ENCODE peak calls at places on chromosomes 12 and 14, in nine cellular contexts. N is neural progenitor cell; I is naive thymus-derived CD4-positive, alpha-beta T cell; V is fibroblast of lung; Y is heart right ventricle; M is endodermal cell; H is CD8-positive, alpha-beta T cell; G is PC-9; T is Peyer's patch. B is an unnamed sample.

GRCh38 chr12:48199784-48200198 is 3.3 kb downstream of the OR10AD1 start:
- DNase-seq in M (peak; percentile 85), N (no peak), V (no peak), G (peak; percentile 50), I (peak; percentile 54), T (no peak), Y (no peak), H (no peak), B (no peak)

GRCh38 chr12:40566246-40566645 is 126.0 kb upstream of the CNTN1 start:
- DNase-seq in V (no peak), Y (no peak), G (no peak), N (no peak), H (no peak), I (no peak), T (no peak), M (no peak), B (no peak)

GRCh38 chr14:106174206-106174605 is 647.8 kb downstream of the TMEM121 start:
- DNase-seq in I (peak; percentile 83), Y (no peak), H (peak; percentile 46), V (no peak), G (no peak), T (no peak), M (no peak), N (no peak), B (no peak)

GRCh38 chr12:88960213-88960878 is 380.1 kb upstream of the KITLG start:
- DNase-seq in Y (no peak), G (no peak), M (no peak), H (no peak), T (no peak), I (no peak), N (no peak), V (peak; percentile 75), B (no peak)

GRCh38 chr14:46384611-46385010 is 267.0 kb downstream of the RPL10L start:
- DNase-seq in I (no peak), V (no peak), M (no peak), H (no peak), N (no peak), Y (no peak), G (no peak), T (no peak), B (no peak)

GRCh38 chr12:4435537-4435936 is 10.1 kb downstream of the FGF6 start:
- DNase-seq in V (no peak), G (no peak), I (no peak), Y (no peak), H (no peak), N (no peak), M (peak; percentile 25), T (no peak), B (no peak)

GRCh38 chr14:100375273-100375962 is 52.3 kb downstream of the SLC25A47 start:
- DNase-seq in T (peak; percentile 61), V (peak; percentile 97), G (peak; percentile 57), H (no peak), I (peak; percentile 3), N (no peak), Y (peak; percentile 69), M (peak; percentile 88), B (peak; percentile 88)

GRCh38 chr14:92532490-92533163 is 19.0 kb downstream of the RIN3 start:
- DNase-seq in H (no peak), V (no peak), N (no peak), Y (no peak), G (no peak), M (no peak), T (no peak), I (no peak), B (no peak)

GRCh38 chr14:91867316-91867988 is at the start of gene TC2N:
- DNase-seq in M (no peak), I (peak; percentile 73), N (no peak), Y (no peak), V (no peak), T (no peak), H (no peak), G (no peak), B (no peak)

GRCh38 chr12:112947314-112947713 is 9.0 kb downstream of the OAS3 start:
- DNase-seq in G (no peak), H (no peak), I (no peak), V (no peak), T (no peak), Y (no peak), M (no peak), N (no peak), B (no peak)

GRCh38 chr12:52300796-52301691 is 9.7 kb upstream of the KRT81 start:
- DNase-seq in Y (no peak), I (no peak), V (peak; percentile 24), T (peak; percentile 29), G (no peak), H (no peak), N (no peak), M (peak; percentile 84), B (peak; percentile 33)

GRCh38 chr12:102964872-102965271 is 7.4 kb downstream of the ASCL1 start:
- DNase-seq in I (peak; percentile 27), Y (no peak), H (no peak), M (peak; percentile 89), T (peak; percentile 57), G (no peak), V (no peak), N (peak; percentile 80), B (no peak)

GRCh38 chr12:51686727-51687126 is 95.7 kb downstream of the SCN8A start:
- DNase-seq in I (no peak), T (no peak), N (no peak), Y (no peak), H (no peak), V (peak; percentile 56), M (no peak), G (no peak), B (no peak)

GRCh38 chr14:74364271-74364880 is 16.1 kb downstream of the VRTN start:
- DNase-seq in T (no peak), M (peak; percentile 53), Y (no peak), G (no peak), N (no peak), I (no peak), V (no peak), H (no peak), B (no peak)

GRCh38 chr14:70140614-70141013 is 48.1 kb downstream of the SLC8A3 start:
- DNase-seq in Y (no peak), G (no peak), V (no peak), N (no peak), M (no peak), H (no peak), I (no peak), T (no peak), B (no peak)

GRCh38 chr12:28941248-28941647 is 207.8 kb upstream of the FAR2 start:
- DNase-seq in V (peak; percentile 57), M (no peak), T (no peak), Y (no peak), N (no peak), H (no peak), G (no peak), I (no peak), B (no peak)

GRCh38 chr12:6328045-6328779 is 13.7 kb downstream of the TNFRSF1A start:
- DNase-seq in T (no peak), H (no peak), V (no peak), G (no peak), N (no peak), M (peak; percentile 51), Y (no peak), I (no peak), B (no peak)
- H3K4me1 ChIP-seq in T (peaks cover 7% of the 10 kb centered on the region), H (peaks cover 51% of the 10 kb centered on the region), V (peaks cover 42% of the 10 kb centered on the region), G (peaks cover 34% of the 10 kb centered on the region), N (peaks cover 19% of the 10 kb centered on the region), M (peaks cover 5% of the 10 kb centered on the region), Y (peaks cover 59% of the 10 kb centered on the region), I (peaks cover 32% of the 10 kb centered on the region), B (no peaks in the 10 kb centered on the region)

DNA sequence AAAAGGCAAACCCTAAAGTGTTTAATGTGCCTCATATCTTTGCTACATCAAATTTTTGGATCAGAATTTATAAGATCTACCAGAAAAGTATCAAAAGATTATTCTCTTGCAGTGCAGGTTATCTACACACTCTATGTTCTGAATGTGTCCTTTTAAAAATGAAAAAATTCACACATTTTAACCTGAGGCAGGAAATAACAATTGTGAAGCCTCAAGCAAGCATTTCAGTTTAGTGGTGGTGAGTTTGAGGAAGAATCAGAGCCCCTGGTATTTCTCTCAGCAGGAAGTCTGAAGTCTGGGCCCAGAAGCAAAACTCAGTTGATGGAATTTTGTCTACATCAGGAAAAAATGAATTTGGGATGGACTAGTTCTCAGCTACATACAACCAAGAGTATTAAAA is 137.0 kb upstream of the PZP start:
- DNase-seq in I (peak; percentile 12), T (no peak), V (no peak), H (no peak), N (no peak), G (no peak), M (peak; percentile 12), Y (no peak), B (no peak)
- H3K4me3 ChIP-seq in I (no peak overlapping the region), T (no peak overlapping the region), V (no peak overlapping the region), H (no peak overlapping the region), N (no peak overlapping the region), G (no peak overlapping the region), M (no peak overlapping the region), Y (no peak overlapping the region), B (no peak overlapping the region)

GRCh38 chr14:53888535-53889386 is 67.9 kb downstream of the BMP4 start:
- DNase-seq in I (no peak), H (no peak), G (no peak), V (no peak), N (no peak), M (no peak), Y (no peak), T (no peak), B (no peak)

GRCh38 chr14:53885241-53885640 is 71.4 kb downstream of the BMP4 start:
- DNase-seq in I (no peak), Y (no peak), G (no peak), V (no peak), T (no peak), N (no peak), H (no peak), M (no peak), B (no peak)

GRCh38 chr14:53893374-53893773 is 63.3 kb downstream of the BMP4 start:
- DNase-seq in N (no peak), T (no peak), M (no peak), I (no peak), H (no peak), Y (no peak), G (no peak), V (no peak), B (no peak)

GRCh38 chr14:53894456-53894855 is 62.2 kb downstream of the BMP4 start:
- DNase-seq in G (no peak), I (no peak), Y (no peak), M (no peak), V (peak; percentile 81), N (no peak), T (no peak), H (no peak), B (no peak)

DNA sequence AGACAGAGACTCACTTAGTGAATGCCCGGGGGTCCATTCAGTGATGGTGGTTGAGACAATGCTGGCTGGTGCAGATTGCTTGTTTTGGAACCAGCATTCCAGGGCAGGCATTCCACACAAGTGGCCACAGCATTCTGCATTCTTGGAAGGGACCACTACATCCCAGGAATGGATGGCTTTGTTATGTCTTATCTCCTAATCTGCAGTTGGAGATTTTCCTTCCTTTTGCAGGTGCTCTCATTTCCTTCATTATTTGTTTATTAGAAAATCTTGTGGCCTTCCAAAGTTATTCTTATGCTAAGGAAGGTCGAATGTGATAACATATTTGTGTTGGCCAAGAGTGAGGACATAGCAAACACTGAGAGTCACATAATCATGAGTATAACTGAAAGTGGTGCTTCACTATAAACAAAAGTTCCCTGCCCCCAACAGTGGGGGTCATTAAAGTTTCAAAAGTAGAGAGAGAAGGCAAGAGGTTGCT is 66.0 kb downstream of the BMP4 start:
- DNase-seq in N (peak; percentile 49), T (no peak), I (no peak), Y (no peak), V (peak; percentile 71), G (no peak), M (peak; percentile 79), H (no peak), B (no peak)
- H3K27ac ChIP-seq in N (no peak overlapping the region), T (no peak overlapping the region), I (no peak overlapping the region), Y (no peak overlapping the region), V (no peak overlapping the region), G (no peak overlapping the region), M (no peak overlapping the region), H (no peak overlapping the region), B (no peak overlapping the region)

GRCh38 chr12:91226951-91227350 is 44.3 kb upstream of the DCN start:
- DNase-seq in I (no peak), M (no peak), V (no peak), N (no peak), G (no peak), Y (no peak), H (no peak), T (no peak), B (no peak)
- H3K4me1 ChIP-seq in I (no peaks in the 10 kb centered on the region), M (no peaks in the 10 kb centered on the region), V (peaks cover 3% of the 10 kb centered on the region), N (no peaks in the 10 kb centered on the region), G (no peaks in the 10 kb centered on the region), Y (no peaks in the 10 kb centered on the region), H (no peaks in the 10 kb centered on the region), T (no peaks in the 10 kb centered on the region), B (no peaks in the 10 kb centered on the region)